ENCODE peak calls at places on chromosomes 6 and 20, in seven cellular contexts. J, B, X, V, G, Z and M are unnamed samples.

GRCh38 chr6:7418238-7418905 is 28.8 kb downstream of the RIOK1 start:
- DNase-seq in J (no peak), B (no peak), X (no peak), V (no peak), G (no peak), Z (peak; percentile 58), M (no peak)

GRCh38 chr6:121881974-121882667 is 446.7 kb downstream of the GJA1 start:
- DNase-seq in J (no peak), B (peak; percentile 50), X (no peak), V (no peak), G (no peak), Z (peak; percentile 46), M (no peak)

GRCh38 chr20:49482621-49483017 is at the start of gene KCNB1:
- DNase-seq in J (peak; percentile 70), B (no peak), X (peak; percentile 95), V (peak; percentile 38), G (peak; percentile 93), Z (peak; percentile 6), M (peak; percentile 13)

GRCh38 chr6:2129076-2129695 is 116.2 kb downstream of the GMDS start:
- DNase-seq in J (no peak), B (no peak), X (no peak), V (no peak), G (no peak), Z (no peak), M (no peak)

GRCh38 chr6:107670792-107671199 is 153.3 kb downstream of the SCML4 start:
- DNase-seq in J (peak; percentile 64), B (no peak), X (peak; percentile 22), V (no peak), G (no peak), Z (peak; percentile 20), M (no peak)

GRCh38 chr6:41713161-41713649 is 22.2 kb downstream of the TFEB start:
- DNase-seq in J (no peak), B (no peak), X (no peak), V (no peak), G (no peak), Z (peak; percentile 96), M (no peak)

GRCh38 chr20:58086763-58087566 is 141.5 kb downstream of the ANKRD60 start:
- DNase-seq in J (peak; percentile 22), B (no peak), X (peak; percentile 39), V (no peak), G (peak; percentile 67), Z (peak; percentile 76), M (no peak)

GRCh38 chr6:72757048-72757447 is 135.2 kb downstream of the KCNQ5 start:
- DNase-seq in J (no peak), B (no peak), X (no peak), V (no peak), G (no peak), Z (no peak), M (no peak)

GRCh38 chr6:157647261-157647915 is 175.7 kb upstream of the SNX9 start:
- DNase-seq in J (no peak), B (no peak), X (no peak), V (no peak), G (no peak), Z (no peak), M (no peak)

GRCh38 chr20:34222208-34222607 is 19.0 kb upstream of the ASIP start:
- DNase-seq in J (no peak), B (peak; percentile 92), X (no peak), V (no peak), G (no peak), Z (peak; percentile 85), M (no peak)

GRCh38 chr6:75526502-75527127 is 33.0 kb upstream of the FILIP1 start:
- DNase-seq in J (peak; percentile 27), B (peak; percentile 34), X (peak; percentile 77), V (peak; percentile 45), G (peak; percentile 38), Z (peak; percentile 55), M (peak; percentile 31)

GRCh38 chr6:84681693-84682326 is 82.6 kb downstream of the TBX18 start:
- DNase-seq in J (no peak), B (no peak), X (no peak), V (no peak), G (no peak), Z (no peak), M (no peak)

GRCh38 chr20:40698744-40699143 is 9.7 kb upstream of the MAFB start:
- DNase-seq in J (no peak), B (no peak), X (no peak), V (no peak), G (no peak), Z (no peak), M (no peak)
- H3K27me3 ChIP-seq in J (no peaks in the 10 kb centered on the region), B (peaks cover 20% of the 10 kb centered on the region), X (peaks cover 64% of the 10 kb centered on the region), V (no peaks in the 10 kb centered on the region), G (peaks cover 24% of the 10 kb centered on the region), Z (no peaks in the 10 kb centered on the region), M (peaks cover 36% of the 10 kb centered on the region)

DNA sequence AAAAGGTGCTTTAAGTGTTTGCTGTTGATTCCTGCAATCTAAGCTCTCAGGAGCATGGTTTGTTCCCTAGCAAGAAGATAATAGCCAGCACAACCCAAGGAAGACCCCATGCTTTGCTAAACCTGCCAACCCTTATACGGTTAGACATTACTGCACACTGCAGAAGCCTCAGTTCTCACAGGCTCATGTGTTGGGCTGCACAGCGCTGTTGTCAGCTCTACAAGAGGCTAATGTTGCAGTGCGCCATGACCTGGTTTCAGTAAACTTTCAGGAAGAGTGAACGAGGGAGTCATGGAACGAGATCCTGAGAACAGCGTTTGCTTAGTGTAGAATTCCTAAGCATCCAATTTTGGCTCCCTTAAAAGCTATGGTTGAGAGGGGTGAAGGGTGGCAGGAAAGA is 218.5 kb downstream of the ARHGAP18 start:
- DNase-seq in J (no peak), B (no peak), X (no peak), V (no peak), G (no peak), Z (no peak), M (no peak)
- H3K27ac ChIP-seq in J (peak overlapping the region; percentile 37), B (peak overlapping the region; percentile 97), X (no peak overlapping the region), V (no peak overlapping the region), G (no peak overlapping the region), Z (peak overlapping the region; percentile 100), M (peak overlapping the region; percentile 55)

GRCh38 chr20:60121903-60122302 is 163.7 kb downstream of the CDH26 start:
- DNase-seq in J (no peak), B (no peak), X (no peak), V (no peak), G (no peak), Z (no peak), M (no peak)
- H3K27me3 ChIP-seq in J (no peaks in the 10 kb centered on the region), B (peaks cover 8% of the 10 kb centered on the region), X (no peaks in the 10 kb centered on the region), V (no peaks in the 10 kb centered on the region), G (no peaks in the 10 kb centered on the region), Z (no peaks in the 10 kb centered on the region), M (no peaks in the 10 kb centered on the region)

DNA sequence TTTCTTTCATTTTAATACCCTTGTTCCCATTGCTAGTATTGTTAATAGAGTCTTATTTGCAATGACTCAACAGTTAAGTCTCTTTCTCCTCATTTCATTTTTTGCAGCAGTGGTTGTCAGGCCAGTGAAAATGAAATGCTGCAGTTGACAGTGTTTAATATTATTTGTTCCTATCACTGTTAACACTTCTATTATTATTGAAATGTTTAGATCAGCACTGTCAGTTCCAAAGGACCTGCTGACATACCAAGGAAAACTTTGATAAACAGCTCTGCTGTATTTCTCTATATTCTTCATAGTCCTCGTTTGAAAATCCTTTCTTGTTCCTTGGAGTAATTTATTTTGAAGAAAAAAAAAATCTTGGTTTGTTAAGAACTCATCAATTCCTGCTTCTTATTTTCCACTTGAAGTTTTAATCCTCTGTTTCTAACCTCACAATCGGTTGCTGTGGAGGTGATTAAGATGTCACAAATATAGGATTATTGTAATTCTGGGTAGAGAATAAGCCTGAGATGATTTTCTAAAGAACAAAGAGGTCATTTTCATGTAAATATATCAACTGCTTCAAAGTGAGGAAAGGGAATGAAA is 1065.9 kb upstream of the CITED2 start:
- DNase-seq in J (no peak), B (no peak), X (no peak), V (no peak), G (no peak), Z (no peak), M (no peak)
- H3K27ac ChIP-seq in J (no peak overlapping the region), B (no peak overlapping the region), X (peak overlapping the region; percentile 99), V (no peak overlapping the region), G (no peak overlapping the region), Z (no peak overlapping the region), M (no peak overlapping the region)

GRCh38 chr6:36285187-36285612 is 15.3 kb downstream of the PNPLA1 start:
- DNase-seq in J (no peak), B (no peak), X (peak; percentile 44), V (no peak), G (peak; percentile 76), Z (no peak), M (no peak)
- H3K27me3 ChIP-seq in J (no peaks in the 10 kb centered on the region), B (peaks cover 45% of the 10 kb centered on the region), X (peaks cover 41% of the 10 kb centered on the region), V (peaks cover 4% of the 10 kb centered on the region), G (no peaks in the 10 kb centered on the region), Z (peaks cover 4% of the 10 kb centered on the region), M (peaks cover 32% of the 10 kb centered on the region)

GRCh38 chr20:4563534-4563933 is 158.2 kb upstream of the PRND start:
- DNase-seq in J (peak; percentile 14), B (no peak), X (peak; percentile 64), V (no peak), G (peak; percentile 50), Z (peak; percentile 68), M (no peak)

GRCh38 chr20:4559106-4559505 is 162.6 kb upstream of the PRND start:
- DNase-seq in J (no peak), B (no peak), X (no peak), V (no peak), G (no peak), Z (no peak), M (no peak)

GRCh38 chr20:4560667-4561066 is 161.0 kb upstream of the PRND start:
- DNase-seq in J (no peak), B (peak; percentile 59), X (no peak), V (no peak), G (no peak), Z (no peak), M (no peak)

GRCh38 chr20:4559906-4560305 is 161.8 kb upstream of the PRND start:
- DNase-seq in J (no peak), B (no peak), X (no peak), V (no peak), G (no peak), Z (no peak), M (no peak)

GRCh38 chr20:4563031-4563430 is 158.7 kb upstream of the PRND start:
- DNase-seq in J (no peak), B (no peak), X (no peak), V (no peak), G (no peak), Z (no peak), M (no peak)
- H3K27ac ChIP-seq in J (no peak overlapping the region), B (no peak overlapping the region), X (no peak overlapping the region), V (no peak overlapping the region), G (no peak overlapping the region), Z (no peak overlapping the region), M (no peak overlapping the region)

GRCh38 chr20:23508449-23508848 is 17.5 kb downstream of the CST8 start:
- DNase-seq in J (no peak), B (no peak), X (no peak), V (no peak), G (no peak), Z (no peak), M (no peak)
- H3K27me3 ChIP-seq in J (no peaks in the 10 kb centered on the region), B (peaks cover 3% of the 10 kb centered on the region), X (no peaks in the 10 kb centered on the region), V (no peaks in the 10 kb centered on the region), G (no peaks in the 10 kb centered on the region), Z (no peaks in the 10 kb centered on the region), M (no peaks in the 10 kb centered on the region)

GRCh38 chr6:38517005-38517404 is 122.7 kb downstream of the BTBD9 start:
- DNase-seq in J (no peak), B (no peak), X (no peak), V (no peak), G (no peak), Z (peak; percentile 11), M (no peak)
- H3K27ac ChIP-seq in J (no peak overlapping the region), B (no peak overlapping the region), X (no peak overlapping the region), V (no peak overlapping the region), G (no peak overlapping the region), Z (no peak overlapping the region), M (no peak overlapping the region)

GRCh38 chr20:63491078-63491477 is 7.8 kb downstream of the EEF1A2 start:
- DNase-seq in J (peak; percentile 14), B (no peak), X (no peak), V (no peak), G (no peak), Z (no peak), M (no peak)
- H3K27me3 ChIP-seq in J (no peaks in the 10 kb centered on the region), B (peaks cover 27% of the 10 kb centered on the region), X (no peaks in the 10 kb centered on the region), V (peaks cover 4% of the 10 kb centered on the region), G (no peaks in the 10 kb centered on the region), Z (peaks cover 10% of the 10 kb centered on the region), M (peaks cover 30% of the 10 kb centered on the region)